ENCODE peak calls at places on chromosomes 5 and 9, in four cellular contexts. One of them, this sample, is unnamed.

GRCh38 chr5:172223901-172224873 is 30.2 kb downstream of the EFCAB9 start:
- DNase-seq in right lobe of liver: no peak
- DNase-seq in psoas muscle: no peak
- DNase-seq in A549: no peak
- DNase-seq in this sample: no peak

GRCh38 chr5:172861461-172861860 is 27.4 kb downstream of the ERGIC1 start:
- DNase-seq in right lobe of liver: no peak
- DNase-seq in psoas muscle: no peak
- DNase-seq in A549: no peak
- DNase-seq in this sample: no peak

GRCh38 chr5:27341342-27341741 is 303.0 kb upstream of the CDH9 start:
- DNase-seq in A549: no peak
- DNase-seq in right lobe of liver: no peak
- DNase-seq in psoas muscle: no peak
- DNase-seq in this sample: no peak

GRCh38 chr5:72552041-72552557 is 44.9 kb upstream of the ZNF366 start:
- DNase-seq in A549: no peak
- DNase-seq in right lobe of liver: no peak
- DNase-seq in psoas muscle: no peak
- DNase-seq in this sample: no peak

GRCh38 chr9:8019636-8020035 is 220.1 kb upstream of the DMAC1 start:
- DNase-seq in A549: no peak
- DNase-seq in right lobe of liver: no peak
- DNase-seq in psoas muscle: no peak
- DNase-seq in this sample: no peak

GRCh38 chr9:89353989-89354388 is 35.7 kb downstream of the SECISBP2 start:
- DNase-seq in A549: no peak
- DNase-seq in psoas muscle: no peak
- DNase-seq in right lobe of liver: no peak
- DNase-seq in this sample: no peak

GRCh38 chr9:15512889-15513288 is 2.1 kb upstream of the PSIP1 start:
- DNase-seq in right lobe of liver: no peak
- DNase-seq in psoas muscle: no peak
- DNase-seq in A549: no peak
- DNase-seq in this sample: no peak

GRCh38 chr5:14009575-14009974 is 65.1 kb upstream of the DNAH5 start:
- DNase-seq in psoas muscle: no peak
- DNase-seq in A549: peak; percentile 48
- DNase-seq in right lobe of liver: no peak
- DNase-seq in this sample: no peak

GRCh38 chr9:95140821-95141220 is 176.7 kb downstream of the FANCC start:
- DNase-seq in right lobe of liver: no peak
- DNase-seq in psoas muscle: no peak
- DNase-seq in A549: no peak
- DNase-seq in this sample: no peak

GRCh38 chr9:27247756-27248155 is 49.2 kb downstream of the EQTN start:
- DNase-seq in A549: peak; percentile 50
- DNase-seq in psoas muscle: no peak
- DNase-seq in right lobe of liver: no peak
- DNase-seq in this sample: no peak

GRCh38 chr5:150410524-150411244 is 2.0 kb downstream of the CD74 start:
- DNase-seq in psoas muscle: peak; percentile 47
- DNase-seq in A549: peak; percentile 62
- DNase-seq in right lobe of liver: peak; percentile 42
- DNase-seq in this sample: no peak

GRCh38 chr5:159041754-159042153 is 58.0 kb downstream of the EBF1 start:
- DNase-seq in right lobe of liver: no peak
- DNase-seq in A549: no peak
- DNase-seq in psoas muscle: no peak
- DNase-seq in this sample: no peak

GRCh38 chr5:139636975-139637408 is 11.2 kb upstream of the CXXC5 start:
- DNase-seq in psoas muscle: no peak
- DNase-seq in right lobe of liver: no peak
- DNase-seq in A549: no peak
- DNase-seq in this sample: no peak

GRCh38 chr5:171595801-171596231 is 176.4 kb downstream of the FGF18 start:
- DNase-seq in right lobe of liver: peak; percentile 48
- DNase-seq in psoas muscle: peak; percentile 49
- DNase-seq in A549: peak; percentile 60
- DNase-seq in this sample: no peak

GRCh38 chr5:6868170-6868569 is 154.9 kb downstream of the TENT4A start:
- DNase-seq in right lobe of liver: no peak
- DNase-seq in psoas muscle: peak; percentile 26
- DNase-seq in A549: no peak
- DNase-seq in this sample: peak; percentile 70

GRCh38 chr5:10736808-10737207 is 24.2 kb downstream of the DAP start:
- DNase-seq in psoas muscle: no peak
- DNase-seq in right lobe of liver: no peak
- DNase-seq in A549: no peak
- DNase-seq in this sample: no peak
- H3K27ac ChIP-seq in psoas muscle: no peak overlapping the region
- H3K27ac ChIP-seq in right lobe of liver: no peak overlapping the region
- H3K27ac ChIP-seq in A549: no peak overlapping the region
- H3K27ac ChIP-seq in this sample: no peak overlapping the region

DNA sequence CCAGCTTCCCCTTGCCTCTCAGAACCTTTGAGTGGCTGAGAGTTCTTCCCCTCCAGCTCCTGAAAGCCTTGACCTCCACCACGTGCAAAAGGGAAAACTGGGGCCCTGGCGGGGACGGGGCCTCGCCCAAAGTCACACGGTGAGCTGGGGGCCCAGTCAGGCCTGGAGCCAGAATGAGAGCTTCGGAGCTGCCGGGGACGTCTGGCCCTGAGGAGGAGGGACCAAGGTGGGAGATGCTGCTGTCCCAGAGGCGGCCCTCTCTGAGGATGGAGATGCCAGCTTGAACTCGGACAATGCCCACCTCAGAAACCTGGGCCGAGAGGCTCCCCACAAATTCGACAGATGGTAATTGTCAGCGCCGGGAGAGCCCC is 652 bp downstream of the AK8 start:
- DNase-seq in A549: no peak
- DNase-seq in psoas muscle: no peak
- DNase-seq in right lobe of liver: no peak
- DNase-seq in this sample: no peak
- H3K4me3 ChIP-seq in A549: peak overlapping the region; percentile 97
- H3K4me3 ChIP-seq in psoas muscle: peak overlapping the region; percentile 74
- H3K4me3 ChIP-seq in right lobe of liver: peak overlapping the region; percentile 97
- H3K4me3 ChIP-seq in this sample: peak overlapping the region; percentile 93

GRCh38 chr9:88174324-88174723 is 36.0 kb upstream of the SPATA31C2 start:
- DNase-seq in psoas muscle: no peak
- DNase-seq in A549: peak; percentile 44
- DNase-seq in right lobe of liver: peak; percentile 30
- DNase-seq in this sample: no peak
- TF ChIP-seq CTCF in psoas muscle: no peak
- TF ChIP-seq CTCF in A549: no peak
- TF ChIP-seq CTCF in right lobe of liver: no peak
- TF ChIP-seq CTCF in this sample: no peak

GRCh38 chr9:121736147-121736721 is 84.8 kb downstream of the DAB2IP start:
- DNase-seq in psoas muscle: peak; percentile 79
- DNase-seq in A549: peak; percentile 9
- DNase-seq in right lobe of liver: peak; percentile 44
- DNase-seq in this sample: no peak

GRCh38 chr9:121735792-121736130 is 84.3 kb downstream of the DAB2IP start:
- DNase-seq in psoas muscle: no peak
- DNase-seq in A549: peak; percentile 12
- DNase-seq in right lobe of liver: no peak
- DNase-seq in this sample: no peak

GRCh38 chr9:121734465-121734864 is 83.0 kb downstream of the DAB2IP start:
- DNase-seq in right lobe of liver: no peak
- DNase-seq in psoas muscle: no peak
- DNase-seq in A549: no peak
- DNase-seq in this sample: no peak

GRCh38 chr9:121736964-121737462 is 85.6 kb downstream of the DAB2IP start:
- DNase-seq in psoas muscle: peak; percentile 54
- DNase-seq in right lobe of liver: no peak
- DNase-seq in A549: peak; percentile 30
- DNase-seq in this sample: no peak

GRCh38 chr9:121735065-121735791 is 83.8 kb downstream of the DAB2IP start:
- DNase-seq in right lobe of liver: no peak
- DNase-seq in A549: peak; percentile 69
- DNase-seq in psoas muscle: no peak
- DNase-seq in this sample: no peak
- H3K27ac ChIP-seq in right lobe of liver: no peak overlapping the region
- H3K27ac ChIP-seq in A549: peak overlapping the region; percentile 80
- H3K27ac ChIP-seq in psoas muscle: peak overlapping the region; percentile 80
- H3K27ac ChIP-seq in this sample: peak overlapping the region; percentile 66

This sample was measured in dorsolateral prefrontal cortex.